ENCODE peak calls at places on chromosome 16, in eight cellular contexts. W is kidney epithelial cell; L is CD14-positive monocyte; Y is activated CD8-positive, alpha-beta T cell treated with anti-CD3 and anti-CD28 coated beads for 36 hours; Z is stomach; T is IMR-90; F is activated T-cell treated with anti-CD3 and anti-CD28 coated beads for 24 hours; G is amniotic stem cell. A is an unnamed sample.

GRCh38 chr16:80527297-80527696 is 13.5 kb upstream of the DYNLRB2 start:
- DNase-seq in Y (peak; percentile 72), Z (no peak), F (peak; percentile 43), T (peak; percentile 11), W (no peak), L (peak; percentile 58), G (no peak), A (peak; percentile 77)

GRCh38 chr16:56967733-56968132 is 6.0 kb downstream of the CETP start:
- DNase-seq in F (no peak), T (no peak), G (no peak), Z (no peak), Y (no peak), W (no peak), L (no peak), A (no peak)

GRCh38 chr16:716250-716607 is 1.3 kb downstream of the METRN start:
- DNase-seq in Y (no peak), T (no peak), F (no peak), G (no peak), L (no peak), W (no peak), Z (peak; percentile 48), A (peak; percentile 67)

GRCh38 chr16:2013527-2013926 is 3.9 kb upstream of the ZNF598 start:
- DNase-seq in G (no peak), Z (no peak), W (no peak), F (no peak), Y (no peak), L (no peak), T (no peak), A (no peak)

GRCh38 chr16:3170440-3171180 is 17.4 kb upstream of the OR1F1 start:
- DNase-seq in Z (no peak), Y (peak; percentile 69), T (no peak), W (no peak), L (no peak), F (no peak), G (no peak), A (peak; percentile 87)

GRCh38 chr16:55703003-55704001 is 47.5 kb downstream of the SLC6A2 start:
- DNase-seq in W (peak; percentile 19), Y (peak; percentile 32), Z (no peak), F (peak; percentile 5), L (no peak), T (peak; percentile 68), G (peak; percentile 53), A (peak; percentile 82)

GRCh38 chr16:23587726-23588125 is 8.4 kb downstream of the NDUFAB1 start:
- DNase-seq in G (no peak), T (peak; percentile 96), Z (no peak), F (no peak), W (no peak), Y (no peak), L (no peak), A (no peak)

GRCh38 chr16:81476732-81477131 is 32.1 kb downstream of the CMIP start:
- DNase-seq in L (no peak), T (no peak), Y (no peak), G (no peak), F (no peak), W (no peak), Z (no peak), A (no peak)

GRCh38 chr16:66652661-66653060 is 43.9 kb downstream of the CMTM4 start:
- DNase-seq in Z (no peak), F (no peak), G (no peak), W (no peak), T (no peak), Y (no peak), L (no peak), A (no peak)

GRCh38 chr16:57070986-57071540 is 21.3 kb upstream of the CPNE2 start:
- DNase-seq in W (no peak), L (no peak), G (no peak), T (no peak), F (no peak), Z (no peak), Y (no peak), A (no peak)

GRCh38 chr16:56226187-56226586 is 34.9 kb downstream of the GNAO1 start:
- DNase-seq in F (no peak), Y (peak; percentile 15), T (no peak), L (no peak), Z (no peak), W (no peak), G (no peak), A (no peak)

GRCh38 chr16:65410801-65411200 is 288.9 kb upstream of the CDH11 start:
- DNase-seq in Y (no peak), Z (no peak), L (no peak), W (peak; percentile 54), T (peak; percentile 81), G (no peak), F (no peak), A (no peak)

GRCh38 chr16:19804538-19805323 is 79.9 kb downstream of the GPRC5B start:
- DNase-seq in W (no peak), F (no peak), G (no peak), Y (peak; percentile 60), Z (peak; percentile 77), T (no peak), L (peak; percentile 48), A (peak; percentile 87)

GRCh38 chr16:30065943-30066881 is 652 bp downstream of the ALDOA start:
- DNase-seq in T (peak; percentile 70), W (no peak), L (peak; percentile 70), G (no peak), Y (peak; percentile 62), F (peak; percentile 21), Z (no peak), A (peak; percentile 54)

GRCh38 chr16:29982560-29983419 is 9.1 kb downstream of the TAOK2 start:
- DNase-seq in G (no peak), Y (no peak), Z (no peak), L (no peak), T (no peak), F (no peak), W (no peak), A (no peak)

GRCh38 chr16:30663820-30664528 is 5.7 kb downstream of the FBRS start:
- DNase-seq in Y (no peak), G (no peak), W (no peak), Z (no peak), L (no peak), F (no peak), T (no peak), A (no peak)

GRCh38 chr16:85042606-85043005 is 15.0 kb downstream of the KIAA0513 start:
- DNase-seq in T (no peak), Z (no peak), F (no peak), W (no peak), G (no peak), Y (no peak), L (no peak), A (no peak)

GRCh38 chr16:9099131-9099625 is 7.7 kb downstream of the HAPSTR1 start:
- DNase-seq in T (peak; percentile 68), Y (peak; percentile 55), G (no peak), L (peak; percentile 71), F (no peak), Z (peak; percentile 32), W (no peak), A (no peak)

GRCh38 chr16:77290451-77291110 is 91.4 kb downstream of the SYCE1L start:
- DNase-seq in L (no peak), G (no peak), F (no peak), Y (no peak), W (peak; percentile 47), T (peak; percentile 59), Z (no peak), A (peak; percentile 19)

GRCh38 chr16:17951273-17951845 is 385.2 kb downstream of the NPIPA8 start:
- DNase-seq in L (no peak), G (no peak), W (no peak), Y (no peak), Z (no peak), F (no peak), T (no peak), A (no peak)

GRCh38 chr16:17377360-17378324 is 93.1 kb downstream of the XYLT1 start:
- DNase-seq in W (no peak), Y (no peak), Z (no peak), T (no peak), L (peak; percentile 54), F (no peak), G (no peak), A (no peak)

GRCh38 chr16:58264007-58264406 is 30.8 kb downstream of the PRSS54 start:
- DNase-seq in F (no peak), L (no peak), Y (no peak), Z (no peak), T (no peak), G (no peak), W (no peak), A (no peak)

GRCh38 chr16:84548971-84549844 is 44.7 kb upstream of the MEAK7 start:
- DNase-seq in T (no peak), F (peak; percentile 29), W (no peak), L (no peak), Z (no peak), G (no peak), Y (peak; percentile 82), A (no peak)

GRCh38 chr16:963913-964695 is 6.7 kb downstream of the LMF1 start:
- DNase-seq in F (no peak), T (no peak), Y (no peak), G (no peak), W (no peak), L (no peak), Z (no peak), A (no peak)

GRCh38 chr16:48999034-48999433 is 282.6 kb downstream of the CBLN1 start:
- DNase-seq in Y (no peak), G (no peak), F (no peak), Z (no peak), W (no peak), T (no peak), L (no peak), A (no peak)

GRCh38 chr16:10078541-10078949 is 103.7 kb downstream of the GRIN2A start:
- DNase-seq in Z (no peak), W (no peak), Y (no peak), T (no peak), G (no peak), F (no peak), L (no peak), A (peak; percentile 80)

GRCh38 chr16:73019456-73020362 is 28.2 kb downstream of the ZFHX3 start:
- DNase-seq in G (peak; percentile 36), Y (no peak), F (no peak), W (peak; percentile 43), T (peak; percentile 89), L (no peak), Z (no peak), A (no peak)

GRCh38 chr16:82081271-82081670 is 46.2 kb downstream of the HSD17B2 start:
- DNase-seq in Y (no peak), W (no peak), Z (no peak), F (no peak), G (no peak), T (no peak), L (no peak), A (no peak)

GRCh38 chr16:30023586-30023985 is 588 bp downstream of the C16orf92 start:
- DNase-seq in F (no peak), L (no peak), W (no peak), G (no peak), T (no peak), Z (no peak), Y (no peak), A (no peak)

GRCh38 chr16:57608462-57609113 is 19.8 kb upstream of the ADGRG1 start:
- DNase-seq in F (no peak), Z (no peak), T (no peak), W (no peak), L (no peak), Y (peak; percentile 1), G (no peak), A (no peak)

GRCh38 chr16:21223787-21224186 is 9.7 kb upstream of the ANKS4B start:
- DNase-seq in F (no peak), L (no peak), W (no peak), Z (no peak), G (no peak), Y (no peak), T (no peak), A (peak; percentile 44)

GRCh38 chr16:57530104-57530522 is 6.3 kb downstream of the CCDC102A start:
- DNase-seq in Y (peak; percentile 91), Z (no peak), T (peak; percentile 76), G (peak; percentile 19), F (peak; percentile 54), W (peak; percentile 42), L (peak; percentile 74), A (no peak)